ENCODE peak calls at places on chromosome 18, in eight cellular contexts. I is fibroblast of lung, N is psoas muscle, H is body of pancreas, Z is transverse colon, W is spleen, J is adipocyte, V is cardiac muscle cell. X is an unnamed sample.
A peak's percentile ranks its signal among the peaks of the same experiment; 100 is the strongest.

GRCh38 chr18:61727241-61727640 is 165.6 kb downstream of the RNF152 start:
- DNase-seq in I (peak; percentile 72), N (no peak), H (no peak), Z (no peak), W (no peak), J (peak; percentile 29), V (no peak), X (no peak)

GRCh38 chr18:54388203-54389142 is 30.8 kb downstream of the C18orf54 start:
- DNase-seq in I (peak; percentile 85), N (no peak), H (peak; percentile 10), Z (peak; percentile 41), W (no peak), J (peak; percentile 56), V (peak; percentile 5), X (peak; percentile 71)

GRCh38 chr18:30765247-30765646 is 277.3 kb downstream of the DSC3 start:
- DNase-seq in I (no peak), N (no peak), H (no peak), Z (no peak), W (no peak), J (no peak), V (no peak), X (no peak)

GRCh38 chr18:28045880-28046279 is 131.1 kb downstream of the CDH2 start:
- DNase-seq in I (no peak), N (no peak), H (no peak), Z (no peak), W (no peak), J (peak; percentile 26), V (no peak), X (no peak)

GRCh38 chr18:26307161-26307773 is 81.0 kb downstream of the TAF4B start:
- DNase-seq in I (peak; percentile 75), N (no peak), H (peak; percentile 11), Z (no peak), W (no peak), J (peak; percentile 84), V (peak; percentile 66), X (no peak)

GRCh38 chr18:66749030-66749429 is 145.1 kb upstream of the CDH19 start:
- DNase-seq in I (no peak), N (no peak), H (no peak), Z (no peak), W (no peak), J (no peak), V (peak; percentile 7), X (no peak)

GRCh38 chr18:40109251-40110049 is 1845.6 kb upstream of the PIK3C3 start:
- DNase-seq in I (no peak), N (no peak), H (no peak), Z (no peak), W (no peak), J (no peak), V (no peak), X (no peak)

GRCh38 chr18:32771871-32772499 is 838 bp downstream of the KLHL14 start:
- DNase-seq in I (no peak), N (no peak), H (peak; percentile 41), Z (no peak), W (peak; percentile 84), J (peak; percentile 22), V (peak; percentile 67), X (no peak)

GRCh38 chr18:48545690-48546365 is 7.0 kb downstream of the CTIF start:
- DNase-seq in I (peak; percentile 73), N (peak; percentile 72), H (peak; percentile 27), Z (peak; percentile 40), W (no peak), J (peak; percentile 81), V (peak; percentile 60), X (no peak)

GRCh38 chr18:22167471-22168151 is 1.8 kb upstream of the GATA6 start:
- DNase-seq in I (peak; percentile 61), N (no peak), H (peak; percentile 71), Z (peak; percentile 60), W (no peak), J (peak; percentile 39), V (peak; percentile 68), X (no peak)

GRCh38 chr18:48735070-48735676 is 196.3 kb downstream of the CTIF start:
- DNase-seq in I (no peak), N (no peak), H (no peak), Z (no peak), W (no peak), J (no peak), V (no peak), X (no peak)

GRCh38 chr18:76162886-76163285 is 332.2 kb downstream of the ZNF516 start:
- DNase-seq in I (no peak), N (no peak), H (no peak), Z (no peak), W (no peak), J (no peak), V (no peak), X (no peak)

GRCh38 chr18:64332851-64333250 is 184.0 kb upstream of the LINC00305 start:
- DNase-seq in I (no peak), N (no peak), H (no peak), Z (no peak), W (no peak), J (no peak), V (peak; percentile 57), X (no peak)

GRCh38 chr18:42047721-42048120 is 92.7 kb downstream of the PIK3C3 start:
- DNase-seq in I (peak; percentile 35), N (no peak), H (no peak), Z (no peak), W (no peak), J (peak; percentile 41), V (no peak), X (no peak)

GRCh38 chr18:48293954-48294893 is 115.0 kb downstream of the ZBTB7C start:
- DNase-seq in I (no peak), N (peak; percentile 68), H (peak; percentile 46), Z (no peak), W (peak; percentile 64), J (no peak), V (no peak), X (no peak)

GRCh38 chr18:46448347-46448746 is 208.7 kb downstream of the LOXHD1 start:
- DNase-seq in I (no peak), N (no peak), H (no peak), Z (no peak), W (no peak), J (no peak), V (no peak), X (no peak)

GRCh38 chr18:10239138-10239537 is 215.3 kb upstream of the APCDD1 start:
- DNase-seq in I (peak; percentile 47), N (peak; percentile 44), H (peak; percentile 60), Z (no peak), W (no peak), J (peak; percentile 49), V (no peak), X (no peak)

GRCh38 chr18:26746284-26747130 is 119.0 kb downstream of the AQP4 start:
- DNase-seq in I (peak; percentile 27), N (no peak), H (no peak), Z (no peak), W (no peak), J (peak; percentile 8), V (no peak), X (no peak)

GRCh38 chr18:11521853-11522252 is 87.5 kb upstream of the SLC35G4 start:
- DNase-seq in I (no peak), N (no peak), H (no peak), Z (no peak), W (no peak), J (no peak), V (no peak), X (no peak)

GRCh38 chr18:371616-371998 is 103.8 kb upstream of the THOC1 start:
- DNase-seq in I (no peak), N (no peak), H (peak; percentile 42), Z (no peak), W (no peak), J (peak; percentile 29), V (peak; percentile 58), X (no peak)

GRCh38 chr18:49399003-49399402 is 61.4 kb downstream of the DYM start:
- DNase-seq in I (no peak), N (no peak), H (no peak), Z (no peak), W (no peak), J (no peak), V (no peak), X (no peak)

GRCh38 chr18:45467307-45467706 is 148.0 kb upstream of the SLC14A2 start:
- DNase-seq in I (no peak), N (no peak), H (no peak), Z (no peak), W (no peak), J (no peak), V (no peak), X (no peak)

GRCh38 chr18:52348209-52348608 is 8.2 kb downstream of the DCC start:
- DNase-seq in I (no peak), N (no peak), H (no peak), Z (no peak), W (no peak), J (peak; percentile 16), V (no peak), X (no peak)

GRCh38 chr18:27959101-27959500 is 217.8 kb downstream of the CDH2 start:
- DNase-seq in I (peak; percentile 36), N (no peak), H (no peak), Z (no peak), W (no peak), J (peak; percentile 58), V (no peak), X (no peak)

GRCh38 chr18:49949991-49950395 is 136.7 kb upstream of the ACAA2 start:
- DNase-seq in I (no peak), N (no peak), H (no peak), Z (no peak), W (no peak), J (no peak), V (no peak), X (no peak)

GRCh38 chr18:58565021-58565420 is 63.9 kb downstream of the ALPK2 start:
- DNase-seq in I (no peak), N (no peak), H (no peak), Z (no peak), W (no peak), J (no peak), V (no peak), X (no peak)
- H3K4me1 ChIP-seq in I (peaks cover 10% of the 10 kb centered on the region), N (peaks cover 63% of the 10 kb centered on the region), H (peaks cover 8% of the 10 kb centered on the region), Z (no peaks in the 10 kb centered on the region), W (peaks cover 10% of the 10 kb centered on the region), J (peaks cover 23% of the 10 kb centered on the region), V (peaks cover 7% of the 10 kb centered on the region), X (peaks cover 14% of the 10 kb centered on the region)

GRCh38 chr18:51330739-51331138 is 133.3 kb upstream of the MEX3C start:
- DNase-seq in I (no peak), N (no peak), H (no peak), Z (no peak), W (no peak), J (no peak), V (no peak), X (no peak)
- H3K4me1 ChIP-seq in I (no peaks in the 10 kb centered on the region), N (no peaks in the 10 kb centered on the region), H (no peaks in the 10 kb centered on the region), Z (no peaks in the 10 kb centered on the region), W (no peaks in the 10 kb centered on the region), J (no peaks in the 10 kb centered on the region), V (no peaks in the 10 kb centered on the region), X (peaks cover 16% of the 10 kb centered on the region)

DNA sequence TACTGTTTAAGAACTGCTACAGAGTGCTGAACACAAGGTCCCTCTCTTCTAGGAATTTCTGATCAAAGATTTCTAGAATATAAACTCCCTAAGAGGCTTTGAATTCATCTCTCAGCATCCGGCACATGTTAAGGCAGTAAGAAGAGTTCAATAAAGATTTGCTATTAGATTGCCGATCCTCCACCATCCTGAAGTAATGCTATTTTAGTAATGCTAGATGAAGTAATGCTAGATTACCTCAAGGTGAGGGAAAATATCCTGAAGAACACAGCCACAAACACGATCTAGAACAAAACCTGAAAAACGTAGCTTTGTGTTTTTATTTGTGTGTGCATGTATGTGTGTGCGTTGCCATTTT is 919 bp upstream of the MYL12B start:
- DNase-seq in I (no peak), N (no peak), H (no peak), Z (no peak), W (no peak), J (no peak), V (no peak), X (no peak)
- H3K4me1 ChIP-seq in I (peaks cover 30% of the 10 kb centered on the region), N (peaks cover 68% of the 10 kb centered on the region), H (peaks cover 62% of the 10 kb centered on the region), Z (peaks cover 60% of the 10 kb centered on the region), W (peaks cover 80% of the 10 kb centered on the region), J (peaks cover 49% of the 10 kb centered on the region), V (peaks cover 33% of the 10 kb centered on the region), X (peaks cover 36% of the 10 kb centered on the region)

GRCh38 chr18:23631312-23631711 is 31.4 kb downstream of the ANKRD29 start:
- DNase-seq in I (no peak), N (no peak), H (no peak), Z (no peak), W (no peak), J (no peak), V (no peak), X (no peak)
- H3K4me1 ChIP-seq in I (no peaks in the 10 kb centered on the region), N (peaks cover 20% of the 10 kb centered on the region), H (peaks cover 26% of the 10 kb centered on the region), Z (peaks cover 23% of the 10 kb centered on the region), W (no peaks in the 10 kb centered on the region), J (peaks cover 11% of the 10 kb centered on the region), V (no peaks in the 10 kb centered on the region), X (peaks cover 39% of the 10 kb centered on the region)

X was measured in RWPE2.